ENCODE peak calls at places on chromosomes 2 and 18, in eight cellular contexts. One of them, this sample, is unnamed.

GRCh38 chr2:201665420-201666158 is 22.3 kb upstream of the TMEM237 start:
- DNase-seq in spleen: no peak
- DNase-seq in NCI-H187: no peak
- DNase-seq in Daoy: no peak
- DNase-seq in aorta: no peak
- DNase-seq in Ammon's horn: no peak
- DNase-seq in effector memory CD8-positive, alpha-beta T cell: no peak
- DNase-seq in NCI-H146: no peak
- DNase-seq in this sample: no peak

GRCh38 chr18:49734836-49735235 is 78.5 kb downstream of the ACAA2 start:
- DNase-seq in spleen: no peak
- DNase-seq in NCI-H187: no peak
- DNase-seq in Daoy: no peak
- DNase-seq in aorta: no peak
- DNase-seq in Ammon's horn: peak
- DNase-seq in effector memory CD8-positive, alpha-beta T cell: no peak
- DNase-seq in NCI-H146: no peak
- DNase-seq in this sample: no peak

GRCh38 chr2:49044265-49044664 is 110.0 kb downstream of the FSHR start:
- DNase-seq in spleen: no peak
- DNase-seq in NCI-H187: no peak
- DNase-seq in Daoy: no peak
- DNase-seq in aorta: no peak
- DNase-seq in Ammon's horn: no peak
- DNase-seq in effector memory CD8-positive, alpha-beta T cell: no peak
- DNase-seq in NCI-H146: no peak
- DNase-seq in this sample: no peak

GRCh38 chr2:130241041-130241707 is 42.9 kb upstream of the TUBA3E start:
- DNase-seq in spleen: no peak
- DNase-seq in NCI-H187: no peak
- DNase-seq in Daoy: peak
- DNase-seq in aorta: no peak
- DNase-seq in Ammon's horn: no peak
- DNase-seq in effector memory CD8-positive, alpha-beta T cell: no peak
- DNase-seq in NCI-H146: no peak
- DNase-seq in this sample: no peak

GRCh38 chr18:50266248-50266704 is at the start of gene CFAP53:
- DNase-seq in spleen: peak
- DNase-seq in NCI-H187: peak
- DNase-seq in Daoy: peak
- DNase-seq in aorta: peak
- DNase-seq in Ammon's horn: peak
- DNase-seq in effector memory CD8-positive, alpha-beta T cell: peak
- DNase-seq in NCI-H146: peak
- DNase-seq in this sample: peak

GRCh38 chr2:109457811-109458210 is 156.0 kb downstream of the SEPTIN10 start:
- DNase-seq in spleen: peak
- DNase-seq in NCI-H187: no peak
- DNase-seq in Daoy: peak
- DNase-seq in aorta: no peak
- DNase-seq in Ammon's horn: no peak
- DNase-seq in effector memory CD8-positive, alpha-beta T cell: no peak
- DNase-seq in NCI-H146: no peak
- DNase-seq in this sample: peak

GRCh38 chr18:69936191-69936558 is 11.5 kb downstream of the CD226 start:
- DNase-seq in spleen: no peak
- DNase-seq in NCI-H187: no peak
- DNase-seq in Daoy: peak
- DNase-seq in aorta: no peak
- DNase-seq in Ammon's horn: no peak
- DNase-seq in effector memory CD8-positive, alpha-beta T cell: no peak
- DNase-seq in NCI-H146: no peak
- DNase-seq in this sample: no peak

GRCh38 chr2:72134408-72134996 is 13.2 kb downstream of the CYP26B1 start:
- DNase-seq in spleen: no peak
- DNase-seq in NCI-H187: no peak
- DNase-seq in Daoy: no peak
- DNase-seq in aorta: peak
- DNase-seq in Ammon's horn: no peak
- DNase-seq in effector memory CD8-positive, alpha-beta T cell: no peak
- DNase-seq in NCI-H146: no peak
- DNase-seq in this sample: no peak

GRCh38 chr2:217636578-217637267 is 366.1 kb downstream of the TNS1 start:
- DNase-seq in spleen: no peak
- DNase-seq in NCI-H187: no peak
- DNase-seq in Daoy: no peak
- DNase-seq in aorta: no peak
- DNase-seq in Ammon's horn: no peak
- DNase-seq in effector memory CD8-positive, alpha-beta T cell: no peak
- DNase-seq in NCI-H146: no peak
- DNase-seq in this sample: no peak

GRCh38 chr2:205283721-205284270 is 398.5 kb upstream of the NRP2 start:
- DNase-seq in spleen: no peak
- DNase-seq in NCI-H187: no peak
- DNase-seq in Daoy: no peak
- DNase-seq in aorta: no peak
- DNase-seq in Ammon's horn: no peak
- DNase-seq in effector memory CD8-positive, alpha-beta T cell: no peak
- DNase-seq in NCI-H146: no peak
- DNase-seq in this sample: no peak

GRCh38 chr2:9095690-9096089 is 92.2 kb upstream of the MBOAT2 start:
- DNase-seq in spleen: peak
- DNase-seq in NCI-H187: no peak
- DNase-seq in Daoy: no peak
- DNase-seq in aorta: peak
- DNase-seq in Ammon's horn: peak
- DNase-seq in effector memory CD8-positive, alpha-beta T cell: no peak
- DNase-seq in NCI-H146: no peak
- DNase-seq in this sample: peak

GRCh38 chr2:224927671-224928173 is 114.5 kb downstream of the DOCK10 start:
- DNase-seq in spleen: peak
- DNase-seq in NCI-H187: no peak
- DNase-seq in Daoy: no peak
- DNase-seq in aorta: no peak
- DNase-seq in Ammon's horn: peak
- DNase-seq in effector memory CD8-positive, alpha-beta T cell: peak
- DNase-seq in NCI-H146: no peak
- DNase-seq in this sample: no peak

GRCh38 chr2:121524650-121525425 is 5.8 kb upstream of the RNU4ATAC start:
- DNase-seq in spleen: no peak
- DNase-seq in NCI-H187: no peak
- DNase-seq in Daoy: no peak
- DNase-seq in aorta: no peak
- DNase-seq in Ammon's horn: no peak
- DNase-seq in effector memory CD8-positive, alpha-beta T cell: no peak
- DNase-seq in NCI-H146: no peak
- DNase-seq in this sample: no peak

GRCh38 chr18:62846334-62846733 is 131.0 kb downstream of the PHLPP1 start:
- DNase-seq in spleen: no peak
- DNase-seq in NCI-H187: no peak
- DNase-seq in Daoy: no peak
- DNase-seq in aorta: no peak
- DNase-seq in Ammon's horn: no peak
- DNase-seq in effector memory CD8-positive, alpha-beta T cell: no peak
- DNase-seq in NCI-H146: no peak
- DNase-seq in this sample: no peak

GRCh38 chr2:219167997-219168396 is 1.8 kb downstream of the SLC23A3 start:
- DNase-seq in spleen: no peak
- DNase-seq in NCI-H187: no peak
- DNase-seq in Daoy: no peak
- DNase-seq in aorta: no peak
- DNase-seq in Ammon's horn: no peak
- DNase-seq in effector memory CD8-positive, alpha-beta T cell: no peak
- DNase-seq in NCI-H146: no peak
- DNase-seq in this sample: no peak

This sample was measured in cardiac septum.